ENCODE peak calls at places on chromosomes 7 and 10, in eight cellular contexts. S is CD4-positive, alpha-beta memory T cell; H is sigmoid colon; V is astrocyte; P is esophagus squamous epithelium; J is uterus; F is transverse colon; U is HepG2. C is an unnamed sample. For H3K36me3, the result is how much of the 10 kb centered on the place peaks cover.

GRCh38 chr7:43278088-43278644 is 165.7 kb downstream of the HECW1 start:
- DNase-seq in S (no peak), H (no peak), V (peak), P (no peak), J (no peak), F (no peak), U (no peak), C (no peak)

GRCh38 chr10:93379366-93380042 is 102.6 kb downstream of the MYOF start:
- DNase-seq in S (no peak), H (no peak), V (peak), P (no peak), J (no peak), F (no peak), U (no peak), C (no peak)

GRCh38 chr7:17680026-17680425 is 260.3 kb downstream of the SNX13 start:
- DNase-seq in S (no peak), H (peak), V (peak), P (no peak), J (no peak), F (peak), U (no peak), C (no peak)

GRCh38 chr10:63700935-63701263 is 179.7 kb downstream of the REEP3 start:
- DNase-seq in S (no peak), H (no peak), V (peak), P (no peak), J (no peak), F (no peak), U (no peak), C (no peak)

GRCh38 chr7:102814025-102814471 is 65.2 kb downstream of the FAM185A start:
- DNase-seq in S (no peak), H (no peak), V (peak), P (no peak), J (no peak), F (no peak), U (no peak), C (no peak)

GRCh38 chr10:114499630-114500190 is 95.4 kb upstream of the AFAP1L2 start:
- DNase-seq in S (peak), H (no peak), V (no peak), P (no peak), J (no peak), F (peak), U (no peak), C (peak)

GRCh38 chr7:124457841-124458240 is 307.8 kb downstream of the GPR37 start:
- DNase-seq in S (no peak), H (no peak), V (peak), P (no peak), J (no peak), F (no peak), U (no peak), C (no peak)

GRCh38 chr7:114370177-114370576 is 44.4 kb upstream of the FOXP2 start:
- DNase-seq in S (no peak), H (no peak), V (no peak), P (no peak), J (no peak), F (no peak), U (no peak), C (no peak)

DNA sequence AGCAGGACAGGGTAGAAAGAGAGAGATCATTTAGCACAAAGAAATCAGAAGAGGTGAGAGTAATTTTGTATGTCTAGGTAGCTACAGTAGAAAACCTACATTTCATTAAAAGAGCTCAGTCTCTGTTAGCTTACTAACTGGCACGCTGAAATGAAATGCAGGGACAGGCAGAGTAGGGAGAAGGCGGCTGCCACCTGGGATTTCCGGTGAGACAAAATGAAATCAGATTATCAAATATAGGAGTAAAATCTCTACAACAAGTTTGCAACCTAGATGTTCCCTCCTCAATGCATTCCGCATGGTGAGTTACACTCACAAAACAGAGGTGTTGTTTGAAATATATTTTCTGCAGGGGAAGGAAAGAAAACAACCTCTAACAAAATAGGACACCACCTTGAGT is 55.9 kb downstream of the VOPP1 start:
- DNase-seq in S (no peak), H (no peak), V (no peak), P (no peak), J (no peak), F (no peak), U (no peak), C (no peak)
- H3K36me3 ChIP-seq in S (under half), H (under half), V (under half), P (under half), J (under half), F (under half), U (under half), C (half or more)

GRCh38 chr7:157018328-157018996 is 8.0 kb upstream of the MNX1 start:
- DNase-seq in S (no peak), H (no peak), V (no peak), P (no peak), J (no peak), F (no peak), U (no peak), C (no peak)
- H3K27ac ChIP-seq in S (no peak), H (no peak), V (no peak), P (no peak), J (no peak), F (no peak), U (no peak), C (no peak)

DNA sequence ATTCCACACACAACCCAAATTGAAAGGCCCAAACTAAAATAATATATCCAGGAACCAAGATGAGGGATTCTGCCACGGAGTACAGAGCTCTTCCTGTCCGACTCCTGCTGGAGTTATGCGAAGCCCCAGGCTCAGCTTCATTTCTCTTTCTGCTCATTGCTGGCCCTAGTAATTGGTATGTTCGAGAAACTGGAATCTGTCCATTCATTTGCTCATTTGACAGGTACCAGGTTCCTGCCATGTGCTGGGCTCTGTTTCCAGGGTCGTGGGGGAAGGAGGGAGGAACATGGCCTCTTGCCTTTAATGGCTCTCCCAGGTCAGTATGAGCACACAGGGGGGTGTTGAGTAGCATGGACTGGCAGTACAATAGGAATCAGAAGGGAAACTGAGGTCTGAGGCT is 179.2 kb upstream of the SHH start:
- DNase-seq in S (no peak), H (no peak), V (no peak), P (no peak), J (no peak), F (no peak), U (no peak), C (no peak)
- H3K4me3 ChIP-seq in S (no peak), H (no peak), V (no peak), P (no peak), J (no peak), F (no peak), U (no peak), C (no peak)

GRCh38 chr10:77806511-77807157 is 119.9 kb downstream of the DLG5 start:
- DNase-seq in S (no peak), H (no peak), V (no peak), P (no peak), J (no peak), F (no peak), U (no peak), C (no peak)

GRCh38 chr10:77805676-77806075 is 120.9 kb downstream of the DLG5 start:
- DNase-seq in S (no peak), H (no peak), V (no peak), P (no peak), J (no peak), F (no peak), U (no peak), C (no peak)

GRCh38 chr10:77801474-77802238 is 124.9 kb downstream of the DLG5 start:
- DNase-seq in S (peak), H (no peak), V (peak), P (no peak), J (no peak), F (no peak), U (no peak), C (no peak)

GRCh38 chr10:77807706-77808105 is 118.8 kb downstream of the DLG5 start:
- DNase-seq in S (no peak), H (no peak), V (no peak), P (no peak), J (no peak), F (no peak), U (no peak), C (no peak)

GRCh38 chr10:77804371-77804770 is 122.2 kb downstream of the DLG5 start:
- DNase-seq in S (no peak), H (no peak), V (no peak), P (no peak), J (no peak), F (no peak), U (no peak), C (no peak)
- H3K36me3 ChIP-seq in S (under half), H (half or more), V (under half), P (under half), J (under half), F (under half), U (under half), C (under half)

GRCh38 chr10:49075743-49076142 is 39.6 kb downstream of the VSTM4 start:
- DNase-seq in S (no peak), H (no peak), V (no peak), P (no peak), J (no peak), F (no peak), U (no peak), C (no peak)

GRCh38 chr10:49074836-49075235 is 40.5 kb downstream of the VSTM4 start:
- DNase-seq in S (no peak), H (no peak), V (no peak), P (no peak), J (no peak), F (no peak), U (no peak), C (no peak)

GRCh38 chr10:49079072-49079471 is 36.2 kb downstream of the VSTM4 start:
- DNase-seq in S (no peak), H (no peak), V (no peak), P (no peak), J (no peak), F (no peak), U (no peak), C (no peak)

GRCh38 chr10:49076319-49076718 is 39.0 kb downstream of the VSTM4 start:
- DNase-seq in S (no peak), H (no peak), V (no peak), P (no peak), J (no peak), F (no peak), U (no peak), C (no peak)

DNA sequence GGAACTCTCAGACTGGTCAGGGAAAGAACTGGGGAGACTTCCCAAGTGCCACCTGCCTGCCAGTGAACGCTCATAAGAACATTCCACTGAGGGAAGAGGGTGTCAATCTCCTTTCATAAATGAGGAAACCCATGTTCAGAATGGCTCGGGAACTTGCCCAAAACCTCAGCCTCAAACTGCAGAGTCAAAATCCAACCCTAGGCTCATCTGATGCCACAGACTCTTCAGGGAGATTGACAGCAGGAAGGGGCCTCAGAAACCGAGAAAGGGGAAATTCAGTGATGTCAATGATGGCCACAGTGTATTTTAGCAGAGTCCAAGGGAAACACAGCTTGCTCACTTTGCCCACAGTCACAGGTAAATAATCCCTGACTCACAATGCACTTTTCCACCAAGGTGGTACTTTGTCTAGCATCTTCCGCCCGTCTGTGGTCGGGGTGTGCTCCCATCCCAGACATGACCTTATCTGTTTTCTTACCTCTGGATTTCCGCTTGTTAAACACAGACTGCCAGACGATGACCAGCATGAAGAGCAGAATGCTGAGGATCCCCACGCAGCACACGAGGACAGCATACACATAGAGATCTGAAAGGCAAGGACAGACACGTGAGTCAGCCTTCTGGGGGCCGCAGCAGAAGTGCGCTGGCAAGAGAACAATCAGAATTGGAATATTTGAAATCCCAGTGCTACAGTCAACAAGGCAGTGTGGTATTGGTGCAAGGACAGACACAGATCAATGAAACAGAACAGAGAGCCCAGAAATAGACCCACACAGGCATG is 38.4 kb downstream of the VSTM4 start:
- DNase-seq in S (no peak), H (no peak), V (peak), P (no peak), J (no peak), F (no peak), U (no peak), C (no peak)
- H3K27ac ChIP-seq in S (no peak), H (no peak), V (no peak), P (no peak), J (no peak), F (no peak), U (no peak), C (no peak)

DNA sequence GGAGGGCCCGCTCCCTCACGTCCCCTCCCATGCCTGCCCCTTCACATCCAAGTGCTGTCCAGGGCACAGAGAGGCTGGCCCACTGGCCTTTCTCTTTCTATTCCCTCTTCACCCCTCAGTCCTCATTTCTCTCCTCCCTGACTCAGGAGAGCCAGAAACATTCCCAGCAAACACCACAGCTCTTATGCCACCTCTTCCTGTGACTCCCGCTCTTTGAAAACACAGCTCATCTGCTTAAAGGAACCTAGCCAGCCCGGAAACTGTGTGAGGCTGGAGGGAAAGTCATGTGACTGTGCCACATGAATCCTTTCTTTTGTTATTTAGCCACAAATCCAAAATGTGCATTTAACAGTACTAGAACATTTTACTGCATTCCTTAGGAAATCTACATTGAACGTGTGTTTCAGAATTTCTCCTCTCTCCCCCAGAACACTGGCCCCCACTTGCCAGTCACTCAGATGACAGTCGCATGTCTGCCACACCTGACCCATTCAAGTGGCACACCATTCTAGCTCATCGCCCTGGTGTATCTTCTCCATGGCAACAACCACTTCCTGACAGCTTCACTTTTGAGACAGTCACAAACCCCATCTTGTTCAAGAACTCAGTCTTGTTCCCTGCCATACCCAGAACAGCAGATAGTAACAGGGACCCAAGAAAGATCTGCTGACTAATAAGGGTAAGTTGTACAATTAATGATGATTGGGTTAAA is 42.8 kb downstream of the GRB10 start:
- DNase-seq in S (peak), H (no peak), V (no peak), P (no peak), J (no peak), F (no peak), U (no peak), C (peak)
- H3K4me3 ChIP-seq in S (no peak), H (no peak), V (no peak), P (no peak), J (no peak), F (no peak), U (no peak), C (no peak)

C was measured in Peyer's patch.